ENCODE peak calls at places on chromosomes 16 and 17, in six cellular contexts. A, N, R, M, C and E are unnamed samples.

GRCh38 chr16:74711938-74712337 is 11.3 kb upstream of the MLKL start:
- DNase-seq in C (no peak), N (no peak), M (no peak), A (no peak), R (no peak), E (no peak)

GRCh38 chr16:2518823-2519710 is 1.1 kb upstream of the AMDHD2 start:
- DNase-seq in N (no peak), C (no peak), R (no peak), M (no peak), A (no peak), E (no peak)

GRCh38 chr17:63001689-63002394 is 35.8 kb downstream of the TANC2 start:
- DNase-seq in A (no peak), C (no peak), N (no peak), R (no peak), M (peak), E (no peak)

GRCh38 chr16:30369091-30369937 is 980 bp downstream of the TBC1D10B start:
- DNase-seq in A (no peak), N (no peak), R (no peak), C (peak), M (no peak), E (no peak)

GRCh38 chr16:728131-728889 is 1.4 kb downstream of the HAGHL start:
- DNase-seq in C (peak), M (peak), A (no peak), N (peak), R (peak), E (peak)

GRCh38 chr16:69132424-69133252 is at the start of the genes CHTF8 and UTP4:
- DNase-seq in N (peak), A (no peak), R (peak), C (peak), M (peak), E (peak)

GRCh38 chr16:49439050-49439449 is 65.4 kb downstream of the C16orf78 start:
- DNase-seq in A (no peak), C (no peak), N (no peak), M (no peak), R (no peak), E (no peak)

GRCh38 chr16:89308391-89309333 is 91.2 kb downstream of the ZNF778 start:
- DNase-seq in N (no peak), A (no peak), C (peak), R (no peak), M (no peak), E (no peak)

GRCh38 chr17:59683283-59683682 is 23.9 kb downstream of the PTRH2 start:
- DNase-seq in A (no peak), C (no peak), N (no peak), M (no peak), R (peak), E (no peak)

GRCh38 chr16:88533945-88534641 is 36.1 kb upstream of the ZC3H18 start:
- DNase-seq in N (peak), M (peak), C (peak), A (no peak), R (peak), E (peak)

GRCh38 chr17:69269174-69269998 is 40.8 kb upstream of the ABCA10 start:
- DNase-seq in M (peak), C (no peak), R (no peak), N (peak), A (peak), E (no peak)

GRCh38 chr17:2172447-2172938 is 117.6 kb downstream of the HIC1 start:
- DNase-seq in R (no peak), C (no peak), N (peak), A (peak), M (peak), E (no peak)

GRCh38 chr17:60941028-60941427 is 263.4 kb downstream of the BCAS3 start:
- DNase-seq in N (no peak), M (peak), C (no peak), R (no peak), A (no peak), E (no peak)

GRCh38 chr16:84324439-84325262 is 30.0 kb downstream of the WFDC1 start:
- DNase-seq in C (no peak), A (no peak), M (no peak), R (no peak), N (no peak), E (no peak)

GRCh38 chr16:11161974-11162373 is 94.0 kb downstream of the SOCS1 start:
- DNase-seq in M (no peak), N (no peak), C (no peak), R (no peak), A (no peak), E (no peak)

GRCh38 chr17:17793378-17794214 is 43.2 kb downstream of the SREBF1 start:
- DNase-seq in C (no peak), A (no peak), N (no peak), R (peak), M (no peak), E (peak)

GRCh38 chr16:543301-544164 is 16.0 kb downstream of the CAPN15 start:
- DNase-seq in C (no peak), R (no peak), A (no peak), M (no peak), N (no peak), E (no peak)

GRCh38 chr17:56822725-56823124 is 11.0 kb downstream of the C17orf67 start:
- DNase-seq in A (no peak), C (no peak), M (no peak), N (no peak), R (no peak), E (no peak)

GRCh38 chr16:81755915-81756644 is 23.0 kb upstream of the PLCG2 start:
- DNase-seq in C (no peak), M (no peak), N (no peak), A (no peak), R (no peak), E (no peak)

GRCh38 chr16:79171504-79172240 is 428.9 kb downstream of the MAF start:
- DNase-seq in C (no peak), M (no peak), N (no peak), R (no peak), A (no peak), E (no peak)

GRCh38 chr17:55612691-55613141 is 101.5 kb upstream of the SMIM36 start:
- DNase-seq in M (no peak), C (no peak), N (no peak), A (no peak), R (no peak), E (no peak)

GRCh38 chr17:2869604-2870003 is 73.4 kb downstream of the RAP1GAP2 start:
- DNase-seq in C (no peak), M (no peak), N (no peak), A (no peak), R (no peak), E (no peak)

GRCh38 chr17:12320286-12320685 is 299.6 kb downstream of the MAP2K4 start:
- DNase-seq in A (no peak), R (no peak), N (no peak), M (no peak), C (no peak), E (no peak)

GRCh38 chr16:81035975-81036750 is 521 bp downstream of the ATMIN start:
- DNase-seq in C (peak), N (peak), M (peak), R (no peak), A (no peak), E (peak)

GRCh38 chr17:388087-388486 is 35.5 kb upstream of the RPH3AL start:
- DNase-seq in A (no peak), N (no peak), M (no peak), C (no peak), R (no peak), E (no peak)

GRCh38 chr17:63714550-63715277 is 14.8 kb upstream of the LIMD2 start:
- DNase-seq in N (no peak), M (no peak), C (no peak), R (no peak), A (no peak), E (no peak)

GRCh38 chr16:76653390-76654026 is 376.3 kb downstream of the CNTNAP4 start:
- DNase-seq in R (peak), N (no peak), M (no peak), C (no peak), A (no peak), E (peak)